ENCODE peak calls at places on chromosomes 16 and 17, in nine cellular contexts. O, F, Q, V, L, C, D, X and W are unnamed samples.
A peak's percentile ranks its signal among the peaks of the same experiment; 100 is the strongest.

GRCh38 chr17:15398291-15398690 is 56.9 kb upstream of the TEKT3 start:
- DNase-seq in O (peak; percentile 50), F (no peak), Q (no peak), V (peak; percentile 80), L (no peak), C (peak; percentile 36), D (no peak), X (peak; percentile 42), W (no peak)

GRCh38 chr17:62801553-62801952 is 6.6 kb downstream of the MARCHF10 start:
- DNase-seq in O (peak; percentile 36), F (no peak), Q (no peak), V (no peak), L (no peak), C (no peak), D (no peak), X (no peak), W (no peak)

GRCh38 chr16:5428932-5429331 is 331.3 kb upstream of the EEF2KMT start:
- DNase-seq in O (no peak), F (no peak), Q (no peak), V (no peak), L (peak; percentile 2), C (no peak), D (no peak), X (no peak), W (no peak)

GRCh38 chr16:12553191-12553590 is 250.5 kb downstream of the CPPED1 start:
- DNase-seq in O (no peak), F (no peak), Q (no peak), V (no peak), L (no peak), C (no peak), D (no peak), X (no peak), W (peak; percentile 70)

GRCh38 chr17:35786941-35787432 is 8.5 kb downstream of the MMP28 start:
- DNase-seq in O (peak; percentile 60), F (no peak), Q (no peak), V (no peak), L (peak; percentile 49), C (no peak), D (no peak), X (no peak), W (no peak)

GRCh38 chr17:19771971-19772630 is 24.0 kb upstream of the ALDH3A1 start:
- DNase-seq in O (no peak), F (no peak), Q (no peak), V (no peak), L (no peak), C (no peak), D (no peak), X (no peak), W (no peak)

GRCh38 chr16:3578610-3579551 is 1.7 kb upstream of the NLRC3 start:
- DNase-seq in O (no peak), F (no peak), Q (no peak), V (no peak), L (no peak), C (no peak), D (no peak), X (no peak), W (no peak)

GRCh38 chr17:61575352-61575975 is 15.6 kb downstream of the NACA2 start:
- DNase-seq in O (peak; percentile 25), F (no peak), Q (no peak), V (no peak), L (no peak), C (no peak), D (no peak), X (no peak), W (no peak)

GRCh38 chr16:3015865-3016521 is 2.0 kb downstream of the CLDN6 start:
- DNase-seq in O (no peak), F (no peak), Q (no peak), V (no peak), L (no peak), C (no peak), D (no peak), X (no peak), W (no peak)

GRCh38 chr17:63477471-63478440 is 895 bp downstream of the ACE start:
- DNase-seq in O (no peak), F (no peak), Q (no peak), V (no peak), L (peak; percentile 36), C (no peak), D (no peak), X (no peak), W (no peak)

GRCh38 chr17:62727916-62728672 is 80.0 kb downstream of the MARCHF10 start:
- DNase-seq in O (no peak), F (no peak), Q (no peak), V (no peak), L (no peak), C (no peak), D (no peak), X (no peak), W (no peak)

GRCh38 chr16:82668094-82668493 is 41.3 kb downstream of the CDH13 start:
- DNase-seq in O (no peak), F (no peak), Q (no peak), V (no peak), L (no peak), C (no peak), D (no peak), X (no peak), W (no peak)

GRCh38 chr16:69329369-69330285 is 761 bp downstream of the PDF start:
- DNase-seq in O (no peak), F (no peak), Q (no peak), V (peak; percentile 50), L (no peak), C (peak; percentile 17), D (no peak), X (no peak), W (peak; percentile 60)

GRCh38 chr16:7744546-7745294 is 412.1 kb downstream of the RBFOX1 start:
- DNase-seq in O (no peak), F (no peak), Q (no peak), V (no peak), L (no peak), C (no peak), D (no peak), X (no peak), W (no peak)

GRCh38 chr16:57871457-57871856 is 69.2 kb upstream of the KIFC3 start:
- DNase-seq in O (peak; percentile 76), F (no peak), Q (peak; percentile 56), V (no peak), L (no peak), C (peak; percentile 53), D (no peak), X (peak; percentile 63), W (peak; percentile 79)

GRCh38 chr17:28119049-28119448 is 76.6 kb downstream of the NLK start:
- DNase-seq in O (no peak), F (no peak), Q (no peak), V (no peak), L (no peak), C (no peak), D (no peak), X (no peak), W (no peak)
- TF ChIP-seq CTCF in O (no peak), F (no peak), Q (no peak), V (no peak), L (no peak), C (no peak), D (no peak), X (no peak), W (no peak)

DNA sequence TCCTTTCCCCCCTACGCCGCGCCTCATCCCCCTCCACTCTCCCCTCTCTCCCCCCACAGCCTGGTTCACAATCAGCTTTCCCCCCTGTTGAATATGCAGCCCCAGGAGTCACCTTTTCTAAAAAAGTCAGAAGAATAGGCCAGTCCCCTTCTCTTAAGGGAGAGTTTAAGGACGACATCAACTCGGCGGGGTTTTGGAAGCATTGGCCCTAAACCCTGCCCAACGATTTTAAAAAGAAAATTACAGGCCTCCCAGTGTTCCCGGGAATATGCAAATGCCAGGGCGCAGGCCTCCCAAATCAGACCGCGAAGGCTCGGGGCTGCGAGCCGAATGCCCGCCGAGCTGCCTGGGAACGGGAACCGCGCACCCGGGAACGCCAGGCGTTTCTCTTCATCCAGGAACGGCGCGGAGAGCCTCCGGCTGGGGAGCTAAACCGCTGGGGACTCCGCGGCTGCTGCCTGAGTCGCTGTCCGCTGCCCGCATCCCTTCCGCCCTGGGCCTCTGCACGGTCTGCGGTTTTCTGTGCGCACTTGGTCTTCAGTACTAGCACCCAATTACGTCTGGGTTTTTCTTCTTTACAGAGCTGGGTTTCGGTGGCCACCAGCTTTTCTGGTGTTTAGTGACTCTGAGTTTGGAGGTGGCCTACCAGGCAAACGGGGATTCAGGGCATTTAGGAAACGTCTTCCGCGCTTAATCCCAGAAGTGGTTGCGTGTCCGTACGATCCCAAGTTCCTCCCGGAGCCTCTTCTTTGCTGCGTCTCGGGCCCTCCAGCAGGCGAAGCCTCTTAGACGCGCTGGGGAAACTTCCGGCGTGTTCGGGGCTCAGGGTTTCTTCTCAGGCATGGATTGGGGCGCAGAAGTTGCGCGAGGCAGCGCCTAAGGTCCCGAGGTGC is 5.7 kb downstream of the IRX5 start:
- DNase-seq in O (no peak), F (no peak), Q (no peak), V (no peak), L (peak; percentile 83), C (no peak), D (no peak), X (peak; percentile 57), W (peak; percentile 63)
- H3K4me3 ChIP-seq in O (no peak overlapping the region), F (no peak overlapping the region), Q (peak overlapping the region; percentile 48), V (no peak overlapping the region), L (peak overlapping the region; percentile 96), C (peak overlapping the region; percentile 5), D (no peak overlapping the region), X (peak overlapping the region; percentile 53), W (peak overlapping the region; percentile 60)

DNA sequence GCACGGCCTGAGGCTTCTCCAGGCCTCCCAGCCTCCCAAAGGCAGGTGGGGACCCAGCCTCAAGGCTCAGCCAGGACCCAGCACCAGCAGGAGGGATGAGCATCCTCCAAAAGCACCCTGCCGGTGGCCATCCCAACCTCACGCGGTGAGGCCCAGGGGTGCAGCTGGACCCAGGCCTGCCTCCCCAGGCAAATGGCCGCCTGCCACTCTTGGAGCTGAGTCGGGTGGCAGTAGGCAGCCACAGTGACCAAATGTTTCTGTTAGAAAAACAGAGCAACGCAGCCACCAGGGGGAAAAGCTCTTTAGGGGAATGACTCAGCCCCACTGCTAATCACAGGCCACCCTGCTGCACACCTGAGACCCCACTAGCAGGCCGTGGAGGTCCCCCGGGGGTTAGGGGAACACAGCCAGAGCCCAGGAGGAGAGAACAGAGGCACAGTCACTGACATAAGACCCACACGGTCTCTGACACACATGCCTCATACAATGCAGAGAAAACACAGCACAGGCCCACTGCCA is 12.5 kb downstream of the BCAR1 start:
- DNase-seq in O (no peak), F (no peak), Q (no peak), V (no peak), L (no peak), C (no peak), D (no peak), X (peak; percentile 22), W (no peak)
- TF ChIP-seq CTCF in O (peak; percentile 29), F (peak; percentile 27), Q (peak; percentile 40), V (no peak), L (peak; percentile 13), C (peak; percentile 20), D (no peak), X (peak; percentile 26), W (peak; percentile 28)

DNA sequence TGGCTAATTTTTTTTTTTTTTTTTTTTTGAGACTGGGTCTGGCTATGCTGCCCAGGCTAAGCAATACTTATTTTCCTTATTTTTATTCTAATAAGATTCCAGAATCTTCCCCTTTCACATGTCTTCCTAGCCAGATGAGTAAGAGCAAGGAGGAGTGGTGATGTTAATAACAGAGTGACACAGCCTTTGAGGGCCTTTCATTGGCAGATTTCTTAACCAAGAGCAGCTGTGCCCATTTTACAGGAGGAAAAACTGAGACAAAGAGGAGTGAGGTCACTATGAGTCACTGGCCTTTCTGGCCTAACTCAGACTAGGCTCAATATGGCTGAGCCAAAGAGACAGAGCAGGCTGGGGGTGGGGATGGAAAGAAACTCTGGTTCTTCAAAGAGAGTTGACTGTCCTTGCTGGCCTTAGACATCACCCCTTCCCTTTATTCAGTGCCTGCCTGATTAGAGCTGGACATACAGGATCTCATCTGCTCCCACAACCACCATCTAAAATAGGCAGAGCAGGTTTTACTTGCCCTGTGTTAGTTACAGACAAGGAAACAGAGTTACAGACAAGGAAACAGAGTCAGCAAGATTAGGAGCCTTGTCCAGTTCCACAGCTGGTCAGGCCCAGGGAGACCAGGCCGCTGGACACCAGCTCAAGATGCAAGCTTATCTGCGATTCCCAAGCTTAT is 50.0 kb upstream of the TOB1 start:
- DNase-seq in O (peak; percentile 10), F (no peak), Q (no peak), V (no peak), L (no peak), C (no peak), D (no peak), X (peak; percentile 13), W (peak; percentile 35)
- H3K4me3 ChIP-seq in O (no peak overlapping the region), F (no peak overlapping the region), Q (no peak overlapping the region), V (no peak overlapping the region), L (no peak overlapping the region), C (no peak overlapping the region), D (no peak overlapping the region), X (no peak overlapping the region), W (no peak overlapping the region)